ENCODE peak calls at places on chromosomes 11 and 22, in four cellular contexts. U, I, T and O are unnamed samples.

GRCh38 chr11:24239016-24239720 is 257.7 kb upstream of the LUZP2 start:
- DNase-seq in T (no peak), I (no peak), U (no peak), O (no peak)

GRCh38 chr11:83569134-83569805 is 283.1 kb upstream of the CCDC90B start:
- DNase-seq in I (no peak), T (no peak), U (no peak), O (no peak)

GRCh38 chr11:61460474-61460881 is 30.6 kb downstream of the SDHAF2 start:
- DNase-seq in U (no peak), T (no peak), I (no peak), O (no peak)

GRCh38 chr22:36435516-36436415 is 45.7 kb downstream of the TXN2 start:
- DNase-seq in I (no peak), T (no peak), U (no peak), O (no peak)

GRCh38 chr22:19971276-19972124 is 29.9 kb upstream of the TXNRD2 start:
- DNase-seq in T (no peak), U (no peak), I (no peak), O (no peak)

GRCh38 chr11:35487532-35488078 is 37.8 kb downstream of the PAMR1 start:
- DNase-seq in I (peak), U (no peak), T (no peak), O (no peak)

GRCh38 chr11:19241260-19242183 is 777 bp upstream of the E2F8 start:
- DNase-seq in I (peak), U (peak), T (no peak), O (no peak)

GRCh38 chr11:104609297-104609696 is 289.0 kb downstream of the CASP12 start:
- DNase-seq in I (peak), U (peak), T (no peak), O (no peak)

GRCh38 chr11:64419818-64420485 is 61.0 kb downstream of the RPS6KA4 start:
- DNase-seq in I (no peak), T (no peak), U (no peak), O (no peak)

GRCh38 chr11:95363710-95364109 is 132.7 kb upstream of the SESN3 start:
- DNase-seq in T (no peak), I (no peak), U (no peak), O (no peak)

GRCh38 chr11:19987243-19987870 is 172.9 kb downstream of the DBX1 start:
- DNase-seq in U (no peak), I (peak), T (no peak), O (no peak)

GRCh38 chr11:75240381-75241035 is at the start of gene TPBGL:
- DNase-seq in I (no peak), U (no peak), T (no peak), O (peak)

GRCh38 chr22:41405588-41405987 is 23.8 kb downstream of the TEF start:
- DNase-seq in I (no peak), T (no peak), U (peak), O (no peak)

GRCh38 chr11:95487391-95487790 is 256.4 kb upstream of the SESN3 start:
- DNase-seq in I (no peak), T (no peak), U (peak), O (no peak)

GRCh38 chr11:19467904-19468303 is 227.2 kb upstream of the E2F8 start:
- DNase-seq in T (no peak), I (no peak), U (no peak), O (no peak)

GRCh38 chr11:57763568-57763967 is 2.0 kb downstream of the CTNND1 start:
- DNase-seq in I (peak), T (no peak), U (no peak), O (no peak)

GRCh38 chr22:45881524-45881875 is 95.5 kb downstream of the WNT7B start:
- DNase-seq in T (no peak), I (no peak), U (no peak), O (no peak)

GRCh38 chr11:3020011-3020410 is 27.9 kb upstream of the NAP1L4 start:
- DNase-seq in I (no peak), U (no peak), T (no peak), O (no peak)

GRCh38 chr22:37546436-37547248 is 13.6 kb upstream of the CDC42EP1 start:
- DNase-seq in I (peak), T (no peak), U (no peak), O (peak)

GRCh38 chr11:12174145-12175143 is 64.1 kb downstream of the MICAL2 start:
- DNase-seq in T (no peak), I (peak), U (no peak), O (no peak)

GRCh38 chr11:12917830-12918229 is 91.3 kb upstream of the RASSF10 start:
- DNase-seq in I (no peak), T (no peak), U (no peak), O (no peak)

GRCh38 chr22:42318967-42319366 is 48.5 kb upstream of the TCF20 start:
- DNase-seq in T (no peak), I (no peak), U (no peak), O (no peak)

GRCh38 chr11:19828382-19829108 is 115.9 kb downstream of the NAV2 start:
- DNase-seq in I (no peak), U (no peak), T (no peak), O (no peak)

GRCh38 chr11:130513132-130513531 is 64.7 kb downstream of the ADAMTS15 start:
- DNase-seq in U (no peak), T (no peak), I (no peak), O (no peak)

GRCh38 chr11:120226242-120226641 is 13.7 kb upstream of the POU2F3 start:
- DNase-seq in U (no peak), T (no peak), I (no peak), O (no peak)

GRCh38 chr11:59708537-59708936 is 5.1 kb downstream of the OR10V1 start:
- DNase-seq in U (no peak), T (no peak), I (no peak), O (no peak)

GRCh38 chr11:68271023-68271780 is 571 bp downstream of the C11orf24 start:
- DNase-seq in U (no peak), I (peak), T (no peak), O (no peak)

GRCh38 chr11:72084960-72085359 is 4.3 kb downstream of the LRRC51 start:
- DNase-seq in I (no peak), T (no peak), U (no peak), O (no peak)

GRCh38 chr11:86592659-86593451 is 79.6 kb downstream of the ME3 start:
- DNase-seq in U (peak), I (peak), T (no peak), O (peak)

GRCh38 chr22:29517215-29517908 is 36.2 kb downstream of the THOC5 start:
- DNase-seq in U (no peak), I (no peak), T (no peak), O (no peak)

GRCh38 chr22:50209893-50210292 is 9.1 kb downstream of the SELENOO start:
- DNase-seq in I (peak), U (peak), T (no peak), O (peak)

GRCh38 chr11:101342307-101342706 is 212.7 kb upstream of the PGR start:
- DNase-seq in I (no peak), T (no peak), U (no peak), O (no peak)

GRCh38 chr22:37569009-37569920 is 9.0 kb downstream of the CDC42EP1 start:
- DNase-seq in U (no peak), I (no peak), T (no peak), O (no peak)

GRCh38 chr11:128326791-128327190 is 260.6 kb downstream of the ETS1 start:
- DNase-seq in I (no peak), U (no peak), T (no peak), O (no peak)

GRCh38 chr22:19937616-19938473 is 3.7 kb upstream of the COMT start:
- DNase-seq in T (no peak), I (peak), U (no peak), O (no peak)

GRCh38 chr11:128509990-128510389 is 77.4 kb downstream of the ETS1 start:
- DNase-seq in T (no peak), U (no peak), I (no peak), O (no peak)

GRCh38 chr11:76626266-76626665 is 44.3 kb downstream of the LRRC32 start:
- DNase-seq in I (no peak), T (no peak), U (no peak), O (no peak)

DNA sequence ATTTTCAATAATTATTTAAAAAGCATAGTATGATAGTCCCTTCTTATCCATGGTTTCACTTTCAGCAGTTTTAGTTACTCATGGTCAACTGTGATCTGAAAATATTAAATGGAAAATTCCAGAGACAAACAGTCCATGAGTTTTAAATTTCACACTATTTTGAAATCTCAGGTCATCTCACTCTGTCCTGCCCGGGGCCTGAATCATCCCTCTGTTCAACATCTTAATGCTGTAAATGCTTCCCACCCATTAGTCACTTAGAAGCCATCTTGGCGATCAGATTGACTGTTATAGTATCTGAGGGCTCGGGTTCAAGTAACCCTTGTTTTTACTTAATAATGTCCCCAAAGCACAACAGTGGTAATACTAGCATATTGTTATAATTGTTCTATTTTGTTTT is 1509.3 kb downstream of the FAM181B start:
- DNase-seq in T (no peak), I (no peak), U (no peak), O (no peak)
- TF ChIP-seq POLR2A in T (no peak), I (no peak), U (no peak), O (no peak)

DNA sequence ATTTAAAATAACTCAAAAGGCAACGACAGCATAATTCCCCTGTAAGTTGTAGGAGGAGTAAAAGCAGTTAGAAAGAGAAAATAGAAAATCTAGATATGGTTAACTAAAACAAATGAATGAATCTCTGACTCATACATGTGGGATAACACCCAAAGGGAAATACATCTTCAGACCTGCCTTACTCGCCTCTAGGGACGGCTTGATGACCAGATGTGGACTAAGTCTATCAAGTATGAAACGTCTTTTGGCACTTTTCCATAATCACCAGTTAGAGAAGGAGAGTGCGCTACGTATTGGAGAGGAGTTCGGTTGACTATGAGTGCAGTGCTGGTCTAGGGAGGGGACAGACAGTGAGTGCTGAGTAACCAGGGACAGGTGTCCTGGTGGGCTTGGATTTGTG is 459.9 kb downstream of the OPCML start:
- DNase-seq in T (no peak), I (no peak), U (no peak), O (no peak)
- TF ChIP-seq POLR2A in T (no peak), I (no peak), U (no peak), O (no peak)

GRCh38 chr11:124511739-124512138 is 31.7 kb downstream of the OR8B12 start:
- DNase-seq in T (no peak), I (no peak), U (no peak), O (no peak)

GRCh38 chr11:124510279-124510678 is 33.2 kb downstream of the OR8B12 start:
- DNase-seq in I (no peak), T (no peak), U (no peak), O (no peak)
- TF ChIP-seq POLR2A in I (no peak), T (no peak), U (no peak), O (no peak)

DNA sequence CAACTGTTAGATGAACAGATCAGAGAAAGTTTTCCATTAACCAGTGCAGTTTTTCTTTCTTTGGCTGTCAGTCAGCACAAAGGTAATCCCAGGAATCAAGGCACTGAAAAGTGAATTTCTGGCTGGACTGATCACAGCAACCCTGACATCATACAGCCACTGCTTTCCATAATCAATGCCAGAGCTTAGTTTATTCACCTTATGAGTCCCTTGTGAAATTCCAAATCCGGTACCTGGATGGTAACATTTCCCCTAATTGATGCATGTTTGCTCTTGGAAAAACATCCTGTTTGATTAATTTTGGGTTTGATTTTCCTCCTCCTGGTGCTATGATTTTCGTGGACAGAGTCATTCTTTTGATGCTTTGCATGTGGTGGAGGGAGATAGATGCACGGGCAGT is 319.8 kb downstream of the INSC start:
- DNase-seq in I (no peak), U (no peak), T (no peak), O (no peak)
- TF ChIP-seq POLR2A in I (no peak), U (no peak), T (no peak), O (no peak)